ENCODE peak calls at places on chromosomes 7 and 10, in eight cellular contexts. S is fibroblast of the aortic adventitia; H is HT-29; I is effector memory CD4-positive, alpha-beta T cell; A is psoas muscle; L is Calu3; N is cerebellum; Q is ovary. Z is an unnamed sample.
A peak's percentile ranks its signal among the peaks of the same experiment; 100 is the strongest.

GRCh38 chr10:29533696-29534285 is 101.0 kb downstream of the SVIL start:
- DNase-seq in S (peak; percentile 27), A (no peak), Q (no peak), H (peak; percentile 47), N (no peak), L (no peak), I (no peak), Z (no peak)

GRCh38 chr7:107594961-107595737 is 15.1 kb downstream of the BCAP29 start:
- DNase-seq in L (no peak), A (no peak), I (no peak), H (no peak), Q (no peak), N (no peak), S (peak; percentile 97), Z (peak; percentile 79)

GRCh38 chr7:1086588-1087461 is 1.1 kb upstream of the GPER1 start:
- DNase-seq in H (peak; percentile 76), A (peak; percentile 86), L (peak; percentile 87), S (peak; percentile 66), N (peak; percentile 65), Q (peak; percentile 79), I (peak; percentile 40), Z (peak; percentile 38)

GRCh38 chr7:30835396-30835915 is 64.2 kb downstream of the MINDY4 start:
- DNase-seq in A (no peak), Q (no peak), L (no peak), H (no peak), I (no peak), N (no peak), S (no peak), Z (no peak)

GRCh38 chr10:52782554-52782953 is 10.0 kb upstream of the MBL2 start:
- DNase-seq in A (no peak), I (no peak), H (no peak), N (no peak), S (no peak), Q (no peak), L (no peak), Z (no peak)

GRCh38 chr7:23490357-23491131 is 20.3 kb upstream of the IGF2BP3 start:
- DNase-seq in H (no peak), L (no peak), I (no peak), N (peak; percentile 66), A (peak; percentile 68), Q (peak; percentile 50), S (peak; percentile 34), Z (peak; percentile 39)

GRCh38 chr7:44738031-44738730 is 10.5 kb upstream of the ZMIZ2 start:
- DNase-seq in N (no peak), L (no peak), H (no peak), I (no peak), A (no peak), S (peak; percentile 20), Q (no peak), Z (no peak)

GRCh38 chr7:98128346-98128745 is 21.7 kb downstream of the LMTK2 start:
- DNase-seq in S (no peak), N (no peak), Q (no peak), A (no peak), H (no peak), L (no peak), I (no peak), Z (no peak)

GRCh38 chr7:43141091-43141490 is 28.6 kb downstream of the HECW1 start:
- DNase-seq in Q (no peak), I (no peak), A (no peak), H (no peak), L (no peak), S (no peak), N (no peak), Z (no peak)